ENCODE peak calls at places on chromosome 18, in five cellular contexts. N is HCT116, U is A549, R is gastrocnemius medialis, F is stomach. V is an unnamed sample.
A peak's percentile ranks its signal among the peaks of the same experiment; 100 is the strongest.

GRCh38 chr18:74457743-74458465 is 796 bp upstream of the DIPK1C start:
- DNase-seq in N (no peak), U (no peak), R (no peak), F (no peak), V (no peak)

GRCh38 chr18:56869189-56869777 is 218.1 kb downstream of the WDR7 start:
- DNase-seq in N (peak; percentile 55), U (peak; percentile 2), R (no peak), F (no peak), V (peak; percentile 77)

GRCh38 chr18:32424696-32425095 is 46.0 kb downstream of the GAREM1 start:
- DNase-seq in N (no peak), U (no peak), R (no peak), F (no peak), V (no peak)

GRCh38 chr18:74994502-74995403 is 214.2 kb downstream of the PTGR3 start:
- DNase-seq in N (no peak), U (no peak), R (no peak), F (no peak), V (no peak)

GRCh38 chr18:78754311-78755043 is 225.1 kb upstream of the SALL3 start:
- DNase-seq in N (no peak), U (no peak), R (no peak), F (peak; percentile 16), V (no peak)

GRCh38 chr18:32803571-32803970 is 30.7 kb upstream of the KLHL14 start:
- DNase-seq in N (no peak), U (no peak), R (no peak), F (no peak), V (no peak)

GRCh38 chr18:27969206-27969605 is 207.7 kb downstream of the CDH2 start:
- DNase-seq in N (no peak), U (no peak), R (no peak), F (no peak), V (no peak)

GRCh38 chr18:24214144-24214543 is 75.3 kb downstream of the CABYR start:
- DNase-seq in N (no peak), U (no peak), R (no peak), F (no peak), V (no peak)

GRCh38 chr18:46759885-46760284 is 3.0 kb upstream of the ST8SIA5 start:
- DNase-seq in N (no peak), U (no peak), R (no peak), F (no peak), V (no peak)

GRCh38 chr18:13217466-13217961 is 1.0 kb upstream of the LDLRAD4 start:
- DNase-seq in N (no peak), U (no peak), R (peak; percentile 48), F (peak; percentile 58), V (peak; percentile 56)

GRCh38 chr18:13217971-13218375 is 587 bp upstream of the LDLRAD4 start:
- DNase-seq in N (no peak), U (no peak), R (no peak), F (no peak), V (no peak)

GRCh38 chr18:13219012-13219396 is 444 bp downstream of the LDLRAD4 start:
- DNase-seq in N (no peak), U (no peak), R (no peak), F (no peak), V (no peak)

GRCh38 chr18:13219576-13219975 is 1.0 kb downstream of the LDLRAD4 start:
- DNase-seq in N (no peak), U (no peak), R (no peak), F (no peak), V (no peak)

GRCh38 chr18:13218376-13219011 is at the start of gene LDLRAD4:
- DNase-seq in N (no peak), U (no peak), R (no peak), F (peak; percentile 39), V (peak; percentile 31)
- TF ChIP-seq POLR2A in N (no peak), U (no peak), R (peak; percentile 48), F (no peak), V (no peak)

DNA sequence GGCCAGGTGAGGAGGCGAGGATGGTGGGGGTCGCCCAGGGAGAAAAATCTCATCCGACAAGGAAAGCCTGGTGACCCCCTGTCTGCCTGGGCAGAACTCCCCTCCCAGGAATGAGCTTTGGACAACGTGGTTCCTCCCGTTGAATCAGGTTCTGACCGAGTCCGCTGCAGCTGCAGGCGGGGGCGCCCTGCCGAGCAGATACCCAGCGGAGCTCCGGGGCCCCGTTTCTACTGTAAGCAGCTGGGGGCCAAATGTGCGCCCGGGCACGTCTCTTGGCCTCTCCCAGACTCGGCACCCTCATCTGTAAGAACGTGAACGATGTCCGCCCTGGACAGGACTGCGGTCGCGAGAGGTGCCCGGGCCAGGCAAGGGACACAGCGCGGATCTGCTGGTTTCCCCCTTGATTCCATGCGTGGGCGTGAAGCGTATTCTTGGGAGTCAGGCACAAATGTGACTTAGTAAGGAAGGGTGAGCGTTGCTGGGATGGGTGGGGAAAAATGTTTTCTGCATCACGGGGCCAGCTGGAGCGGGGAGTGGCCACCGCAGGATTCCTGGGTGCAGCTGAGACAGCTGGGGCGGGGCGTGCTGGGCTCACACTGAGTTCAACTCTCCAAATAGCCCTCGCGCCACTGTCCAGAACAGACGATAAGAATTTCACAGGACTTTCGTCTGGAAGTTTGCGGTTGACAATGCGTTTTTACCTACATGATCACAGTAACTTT is 20.2 kb upstream of the TUBB6 start:
- DNase-seq in N (peak; percentile 54), U (peak; percentile 36), R (peak; percentile 51), F (peak; percentile 73), V (peak; percentile 74)
- TF ChIP-seq POLR2A in N (no peak), U (no peak), R (no peak), F (no peak), V (no peak)

GRCh38 chr18:2905802-2906521 is 59.2 kb downstream of the EMILIN2 start:
- DNase-seq in N (peak; percentile 33), U (peak; percentile 41), R (peak; percentile 34), F (peak; percentile 50), V (peak; percentile 65)

GRCh38 chr18:2908166-2908945 is 61.5 kb downstream of the EMILIN2 start:
- DNase-seq in N (no peak), U (no peak), R (no peak), F (no peak), V (no peak)

GRCh38 chr18:2907459-2908145 is 60.8 kb downstream of the EMILIN2 start:
- DNase-seq in N (no peak), U (no peak), R (no peak), F (no peak), V (peak; percentile 55)

GRCh38 chr18:2908946-2909335 is 62.1 kb downstream of the EMILIN2 start:
- DNase-seq in N (no peak), U (no peak), R (no peak), F (no peak), V (no peak)

GRCh38 chr18:2906522-2907458 is 60.0 kb downstream of the EMILIN2 start:
- DNase-seq in N (no peak), U (peak; percentile 74), R (no peak), F (no peak), V (peak; percentile 66)
- TF ChIP-seq POLR2A in N (peak; percentile 49), U (peak; percentile 21), R (no peak), F (no peak), V (no peak)

DNA sequence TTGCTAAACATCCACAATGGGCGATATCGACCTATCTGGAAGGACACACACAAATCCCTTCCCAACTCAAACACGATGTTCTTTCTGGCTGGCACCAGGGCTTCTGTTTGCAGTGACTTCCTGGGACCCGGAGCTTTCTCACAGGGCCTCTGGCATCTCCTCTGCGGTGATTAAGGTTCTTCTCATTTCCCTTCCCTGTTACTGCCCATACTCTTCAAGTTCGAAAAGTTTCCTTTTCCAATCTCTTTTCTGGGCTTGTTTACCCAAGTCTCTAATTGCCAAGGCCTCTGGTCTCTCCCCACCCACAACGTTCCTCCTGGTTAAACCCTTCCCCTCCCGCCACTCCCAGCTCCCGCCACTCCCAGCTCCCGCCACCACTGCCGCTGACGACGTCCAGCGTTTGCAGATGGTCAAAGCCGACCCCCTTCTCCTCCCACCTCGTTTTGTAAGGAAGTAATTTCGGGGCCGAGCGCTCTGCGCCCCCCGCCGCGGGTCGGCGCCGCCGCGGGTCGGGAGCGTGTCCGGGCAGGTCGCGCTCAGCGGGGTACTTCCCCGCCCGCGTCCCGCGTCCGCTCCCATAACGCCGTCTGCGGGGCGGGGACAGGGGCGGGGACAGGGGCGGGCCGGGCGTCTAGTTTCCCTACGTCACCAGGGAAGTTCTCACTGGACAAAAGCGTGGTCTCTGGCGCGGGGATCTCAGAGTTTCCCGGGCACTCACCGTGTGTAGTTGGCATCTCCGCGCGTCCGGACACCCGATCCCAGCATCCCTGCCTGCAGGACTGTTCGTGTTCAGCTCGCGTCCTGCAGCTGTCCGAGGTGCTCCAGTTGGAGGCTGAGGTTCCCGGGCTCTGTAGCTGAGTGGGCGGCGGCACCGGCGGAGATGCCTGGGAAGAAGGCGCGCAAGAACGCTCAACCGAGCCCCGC is at the start of gene PMAIP1:
- DNase-seq in N (peak; percentile 81), U (peak; percentile 72), R (peak; percentile 59), F (peak; percentile 89), V (peak; percentile 89)
- TF ChIP-seq POLR2A in N (peak; percentile 98), U (peak; percentile 99), R (peak; percentile 87), F (peak; percentile 33), V (peak; percentile 77)

GRCh38 chr18:49071365-49071764 is 120.6 kb upstream of the SMAD7 start:
- DNase-seq in N (no peak), U (no peak), R (no peak), F (no peak), V (no peak)
- TF ChIP-seq POLR2A in N (no peak), U (no peak), R (no peak), F (no peak), V (no peak)

DNA sequence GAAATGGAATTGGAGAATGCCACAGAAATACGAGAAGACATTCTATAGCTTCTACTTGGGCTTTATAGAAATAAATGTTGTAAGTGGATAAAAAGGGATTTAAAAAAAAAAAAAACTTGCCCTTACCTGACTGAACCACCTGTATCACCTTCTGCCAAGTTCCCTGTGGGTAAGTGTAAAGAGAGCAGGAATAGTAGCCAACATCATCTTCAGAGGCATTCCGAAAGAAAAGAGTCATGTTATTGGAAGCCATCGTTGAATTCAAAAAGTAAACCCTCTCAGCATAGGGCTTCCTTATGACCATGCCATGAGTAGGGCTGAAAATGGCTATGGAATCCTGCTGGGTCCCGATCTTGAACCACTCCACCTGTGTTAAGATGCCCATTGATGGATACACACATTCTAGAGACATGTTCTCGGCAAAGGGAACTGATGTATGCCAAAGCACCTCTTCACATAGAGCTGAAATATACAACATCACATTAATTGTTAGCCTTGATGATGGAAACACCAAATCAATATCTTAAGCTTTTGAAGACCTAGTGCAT is 991 bp downstream of the CD226 start:
- DNase-seq in N (no peak), U (no peak), R (no peak), F (no peak), V (no peak)
- TF ChIP-seq POLR2A in N (no peak), U (no peak), R (no peak), F (no peak), V (no peak)

V was measured in erythroblast.